ENCODE peak calls at places on chromosomes 16 and 17, in four cellular contexts. M is K562, E is GM12878, O is GM12891. H is an unnamed sample.

GRCh38 chr17:63534078-63534570 is 11.0 kb downstream of the KCNH6 start:
- DNase-seq in M (no peak), E (no peak), O (no peak), H (no peak)

GRCh38 chr17:28745052-28745776 is 1.4 kb downstream of the TRAF4 start:
- DNase-seq in E (no peak), M (peak), O (no peak), H (no peak)

GRCh38 chr16:48318630-48319029 is 66.6 kb downstream of the SIAH1 start:
- DNase-seq in E (peak), M (no peak), O (no peak), H (peak)

GRCh38 chr16:83648347-83648746 is 159.4 kb upstream of the HSBP1 start:
- DNase-seq in M (no peak), E (no peak), O (no peak), H (no peak)

GRCh38 chr16:2960183-2961010 is 3.7 kb upstream of the KREMEN2 start:
- DNase-seq in E (no peak), O (no peak), M (no peak), H (no peak)

GRCh38 chr17:694239-694638 is 20.4 kb downstream of the VPS53 start:
- DNase-seq in E (no peak), O (no peak), M (no peak), H (no peak)

GRCh38 chr17:49707608-49708514 is at the start of gene SLC35B1:
- DNase-seq in M (peak), E (peak), O (peak), H (peak)

GRCh38 chr17:410674-411401 is 58.2 kb upstream of the RPH3AL start:
- DNase-seq in O (no peak), E (no peak), M (peak), H (peak)

GRCh38 chr17:78075011-78075410 is 53.5 kb downstream of the TMC6 start:
- DNase-seq in M (no peak), E (no peak), O (no peak), H (no peak)

GRCh38 chr16:13421726-13422125 is 498.2 kb upstream of the ERCC4 start:
- DNase-seq in O (no peak), E (no peak), M (no peak), H (no peak)

GRCh38 chr16:86663691-86664517 is 85.6 kb downstream of the FOXL1 start:
- DNase-seq in O (no peak), M (no peak), E (no peak), H (no peak)

GRCh38 chr16:5073279-5073629 is 1.6 kb downstream of the ALG1 start:
- DNase-seq in E (no peak), M (no peak), O (no peak), H (no peak)

GRCh38 chr17:34763727-34764665 is 184.6 kb downstream of the TMEM132E start:
- DNase-seq in O (no peak), M (no peak), E (no peak), H (no peak)

GRCh38 chr17:42131971-42132370 is 9.4 kb downstream of the HSPB9 start:
- DNase-seq in M (no peak), E (no peak), O (no peak), H (no peak)

GRCh38 chr16:26139884-26140283 is 448.1 kb downstream of the HS3ST4 start:
- DNase-seq in M (no peak), O (no peak), E (no peak), H (no peak)

GRCh38 chr17:41060052-41060604 is at the start of gene KRTAP2-3:
- DNase-seq in O (no peak), M (no peak), E (no peak), H (no peak)

GRCh38 chr16:23729503-23730424 is 16.7 kb upstream of the ERN2 start:
- DNase-seq in M (peak), E (no peak), O (no peak), H (no peak)
- TF ChIP-seq SPI1 in M (no peak), E (no peak), O (no peak), H (no peak)

GRCh38 chr16:56588781-56589140 is 567 bp upstream of the MT3 start:
- DNase-seq in O (no peak), E (no peak), M (no peak), H (no peak)

GRCh38 chr16:56589141-56590039 is at the start of gene MT3:
- DNase-seq in M (no peak), E (no peak), O (no peak), H (no peak)

GRCh38 chr16:56593573-56594291 is 4.4 kb downstream of the MT3 start:
- DNase-seq in O (no peak), E (no peak), M (no peak), H (no peak)

GRCh38 chr16:56594292-56594619 is 4.9 kb downstream of the MT3 start:
- DNase-seq in E (no peak), O (no peak), M (no peak), H (no peak)

GRCh38 chr16:56591377-56592060 is 2.2 kb downstream of the MT3 start:
- DNase-seq in O (no peak), E (no peak), M (no peak), H (peak)
- TF ChIP-seq SPI1 in O (no peak), E (no peak), M (no peak), H (peak)

DNA sequence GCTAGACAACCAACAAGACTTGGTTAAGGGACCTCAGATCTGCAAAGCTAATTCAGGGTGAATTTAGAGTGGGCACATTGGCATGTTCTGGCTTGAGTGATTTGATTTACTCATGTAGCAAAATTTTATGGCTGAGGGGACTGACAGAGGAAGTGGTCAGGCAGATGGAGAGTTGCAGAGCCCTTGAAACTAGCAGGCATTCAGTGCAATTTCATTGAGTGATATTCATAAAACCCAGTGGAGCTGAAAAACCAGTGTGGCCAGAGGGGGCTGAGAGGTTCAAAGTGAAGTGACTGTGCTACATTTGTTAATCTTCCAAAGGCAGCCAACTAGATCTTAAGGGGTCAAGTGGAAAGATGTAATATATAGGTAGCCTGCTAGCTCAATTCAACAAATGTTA is 2.2 kb upstream of the TMEM94 start:
- DNase-seq in E (peak), M (no peak), O (no peak), H (no peak)
- TF ChIP-seq SPI1 in E (peak), M (no peak), O (peak), H (peak)

GRCh38 chr17:18117533-18117932 is 9.0 kb downstream of the MYO15A start:
- DNase-seq in M (no peak), E (no peak), O (no peak), H (no peak)
- TF ChIP-seq SPI1 in M (no peak), E (no peak), O (no peak), H (no peak)

H was measured in HL-60.